ENCODE peak calls at places on chromosomes 1 and 21, in nine cellular contexts. R is foreskin fibroblast, A is uterus, M is OCI-LY7, D is cardiac fibroblast, L is HFFc6, J is B cell, B is HL-60, F is thoracic aorta. N is an unnamed sample.

GRCh38 chr1:87154351-87154750 is 174.3 kb upstream of the LMO4 start:
- DNase-seq in R (no peak), A (no peak), M (no peak), D (no peak), L (no peak), J (no peak), B (no peak), F (no peak), N (no peak)

GRCh38 chr1:214525535-214526019 is 25.8 kb downstream of the PTPN14 start:
- DNase-seq in R (no peak), A (no peak), M (no peak), D (no peak), L (peak), J (no peak), B (no peak), F (no peak), N (no peak)

GRCh38 chr1:59434336-59434735 is 137.4 kb downstream of the FGGY start:
- DNase-seq in R (peak), A (no peak), M (no peak), D (peak), L (peak), J (no peak), B (peak), F (no peak), N (no peak)

GRCh38 chr1:153312569-153313186 is at the start of gene PGLYRP3:
- DNase-seq in R (no peak), A (no peak), M (no peak), D (no peak), L (no peak), J (no peak), B (no peak), F (no peak), N (no peak)

GRCh38 chr1:183129921-183130675 is 56.0 kb upstream of the LAMC2 start:
- DNase-seq in R (no peak), A (no peak), M (no peak), D (no peak), L (no peak), J (no peak), B (no peak), F (no peak), N (no peak)

GRCh38 chr1:41330588-41331545 is 30.4 kb upstream of the FOXO6 start:
- DNase-seq in R (no peak), A (no peak), M (no peak), D (peak), L (no peak), J (no peak), B (no peak), F (no peak), N (no peak)

GRCh38 chr1:52641307-52641706 is 8.3 kb downstream of the SHISAL2A start:
- DNase-seq in R (no peak), A (no peak), M (no peak), D (no peak), L (no peak), J (peak), B (peak), F (no peak), N (peak)

GRCh38 chr1:202694354-202694753 is 15.9 kb downstream of the SYT2 start:
- DNase-seq in R (no peak), A (no peak), M (no peak), D (no peak), L (no peak), J (no peak), B (no peak), F (no peak), N (no peak)

GRCh38 chr21:45662623-45663015 is 19.1 kb downstream of the PCBP3 start:
- DNase-seq in R (no peak), A (no peak), M (no peak), D (no peak), L (no peak), J (no peak), B (no peak), F (no peak), N (no peak)

GRCh38 chr1:27876341-27877114 is 4.2 kb downstream of the THEMIS2 start:
- DNase-seq in R (no peak), A (no peak), M (no peak), D (no peak), L (no peak), J (no peak), B (no peak), F (no peak), N (no peak)

GRCh38 chr21:45931397-45931969 is 50.1 kb upstream of the COL6A1 start:
- DNase-seq in R (no peak), A (no peak), M (no peak), D (no peak), L (no peak), J (no peak), B (no peak), F (no peak), N (no peak)

GRCh38 chr1:47759581-47760247 is 237.5 kb downstream of the TRABD2B start:
- DNase-seq in R (no peak), A (no peak), M (no peak), D (no peak), L (no peak), J (no peak), B (no peak), F (no peak), N (no peak)

GRCh38 chr1:7755448-7755847 is 15.6 kb upstream of the VAMP3 start:
- DNase-seq in R (no peak), A (no peak), M (peak), D (peak), L (peak), J (no peak), B (no peak), F (no peak), N (no peak)

GRCh38 chr1:184483101-184483813 is 96.4 kb downstream of the C1orf21 start:
- DNase-seq in R (peak), A (peak), M (no peak), D (peak), L (peak), J (no peak), B (no peak), F (no peak), N (no peak)

GRCh38 chr1:206484901-206485300 is 14.6 kb downstream of the IKBKE start:
- DNase-seq in R (no peak), A (no peak), M (no peak), D (no peak), L (no peak), J (no peak), B (no peak), F (no peak), N (no peak)

GRCh38 chr1:212980123-212980800 is 29.9 kb downstream of the VASH2 start:
- DNase-seq in R (peak), A (no peak), M (no peak), D (peak), L (no peak), J (no peak), B (no peak), F (no peak), N (peak)
- TF ChIP-seq CTCF in R (no peak), A (no peak), M (no peak), D (peak), L (no peak), J (no peak), B (no peak), F (no peak), N (no peak)

DNA sequence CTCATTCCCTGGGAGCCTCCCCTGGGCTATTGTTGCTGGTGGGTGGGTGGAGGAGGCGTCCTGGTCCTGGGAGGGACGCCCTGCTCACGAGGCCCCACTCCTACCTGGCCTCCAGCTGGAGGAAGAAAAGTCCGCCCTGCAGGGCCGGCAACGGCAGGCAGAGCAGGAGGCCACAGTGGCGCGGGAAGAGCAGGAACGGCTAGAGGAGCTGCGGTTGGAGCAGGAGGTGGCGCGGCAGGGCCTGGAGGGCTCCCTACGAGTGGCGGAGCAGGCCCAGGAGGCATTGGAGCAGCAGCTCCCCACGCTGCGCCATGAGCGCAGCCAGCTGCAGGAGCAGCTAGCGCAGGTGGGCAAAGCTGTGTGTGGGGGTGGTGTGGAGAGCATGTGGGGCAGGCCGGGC is 24.9 kb downstream of the CROCC start:
- DNase-seq in R (no peak), A (no peak), M (no peak), D (no peak), L (no peak), J (no peak), B (no peak), F (no peak), N (no peak)
- TF ChIP-seq CTCF in R (no peak), A (no peak), M (no peak), D (no peak), L (no peak), J (no peak), B (no peak), F (no peak), N (no peak)

GRCh38 chr1:43776043-43776761 is 68.9 kb downstream of the ST3GAL3 start:
- DNase-seq in R (peak), A (no peak), M (no peak), D (peak), L (peak), J (no peak), B (no peak), F (no peak), N (no peak)

GRCh38 chr1:43781574-43781973 is 74.2 kb downstream of the ST3GAL3 start:
- DNase-seq in R (no peak), A (no peak), M (no peak), D (no peak), L (no peak), J (no peak), B (peak), F (no peak), N (no peak)

GRCh38 chr1:43779805-43780403 is 72.6 kb downstream of the ST3GAL3 start:
- DNase-seq in R (no peak), A (no peak), M (no peak), D (no peak), L (no peak), J (no peak), B (peak), F (no peak), N (no peak)

GRCh38 chr1:43783096-43783670 is 75.8 kb downstream of the ST3GAL3 start:
- DNase-seq in R (no peak), A (no peak), M (no peak), D (peak), L (no peak), J (no peak), B (no peak), F (no peak), N (no peak)

GRCh38 chr1:43779266-43779665 is 71.9 kb downstream of the ST3GAL3 start:
- DNase-seq in R (no peak), A (no peak), M (no peak), D (no peak), L (no peak), J (no peak), B (peak), F (no peak), N (no peak)
- TF ChIP-seq CTCF in R (no peak), A (no peak), M (peak), D (no peak), L (peak), J (no peak), B (peak), F (no peak), N (no peak)

GRCh38 chr1:228150021-228150457 is 309 bp downstream of the GJC2 start:
- DNase-seq in R (no peak), A (no peak), M (no peak), D (no peak), L (no peak), J (no peak), B (no peak), F (no peak), N (no peak)
- TF ChIP-seq CTCF in R (no peak), A (no peak), M (no peak), D (no peak), L (no peak), J (no peak), B (no peak), F (no peak), N (no peak)

N was measured in GM20000.